ENCODE peak calls at places on chromosome 9, in ten cellular contexts. One of them, this sample, is unnamed. For H3K27me3, the result is how much of the 10 kb centered on the place peaks cover.

GRCh38 chr9:15231788-15232635 is 75.0 kb downstream of the TTC39B start:
- DNase-seq in transverse colon: no peak
- DNase-seq in H9: peak
- DNase-seq in IMR-90: no peak
- DNase-seq in sigmoid colon: no peak
- DNase-seq in AG04450: no peak
- DNase-seq in right atrium auricular region: no peak
- DNase-seq in stomach: no peak
- DNase-seq in CD8-positive, alpha-beta T cell: no peak
- DNase-seq in psoas muscle: no peak
- DNase-seq in this sample: peak

GRCh38 chr9:2180704-2181103 is 165.6 kb downstream of the SMARCA2 start:
- DNase-seq in transverse colon: no peak
- DNase-seq in H9: no peak
- DNase-seq in IMR-90: peak
- DNase-seq in sigmoid colon: no peak
- DNase-seq in AG04450: no peak
- DNase-seq in right atrium auricular region: no peak
- DNase-seq in stomach: no peak
- DNase-seq in CD8-positive, alpha-beta T cell: no peak
- DNase-seq in psoas muscle: no peak
- DNase-seq in this sample: no peak

GRCh38 chr9:34374905-34375552 is 1.7 kb downstream of the MYORG start:
- DNase-seq in transverse colon: peak
- DNase-seq in H9: peak
- DNase-seq in IMR-90: no peak
- DNase-seq in sigmoid colon: no peak
- DNase-seq in AG04450: no peak
- DNase-seq in right atrium auricular region: no peak
- DNase-seq in stomach: peak
- DNase-seq in CD8-positive, alpha-beta T cell: no peak
- DNase-seq in psoas muscle: no peak
- DNase-seq in this sample: peak

GRCh38 chr9:97445119-97445701 is 33.3 kb downstream of the TDRD7 start:
- DNase-seq in transverse colon: no peak
- DNase-seq in H9: no peak
- DNase-seq in IMR-90: no peak
- DNase-seq in sigmoid colon: no peak
- DNase-seq in AG04450: no peak
- DNase-seq in right atrium auricular region: no peak
- DNase-seq in stomach: no peak
- DNase-seq in CD8-positive, alpha-beta T cell: no peak
- DNase-seq in psoas muscle: no peak
- DNase-seq in this sample: no peak

GRCh38 chr9:78365979-78366697 is 69.2 kb downstream of the PSAT1 start:
- DNase-seq in transverse colon: no peak
- DNase-seq in H9: no peak
- DNase-seq in IMR-90: peak
- DNase-seq in sigmoid colon: no peak
- DNase-seq in AG04450: no peak
- DNase-seq in right atrium auricular region: no peak
- DNase-seq in stomach: no peak
- DNase-seq in CD8-positive, alpha-beta T cell: no peak
- DNase-seq in psoas muscle: no peak
- DNase-seq in this sample: no peak

GRCh38 chr9:108869092-108869725 is 7.1 kb downstream of the ACTL7A start:
- DNase-seq in transverse colon: no peak
- DNase-seq in H9: no peak
- DNase-seq in IMR-90: peak
- DNase-seq in sigmoid colon: no peak
- DNase-seq in AG04450: no peak
- DNase-seq in right atrium auricular region: no peak
- DNase-seq in stomach: no peak
- DNase-seq in CD8-positive, alpha-beta T cell: no peak
- DNase-seq in psoas muscle: no peak
- DNase-seq in this sample: no peak

GRCh38 chr9:17272510-17272909 is 137.7 kb downstream of the CNTLN start:
- DNase-seq in transverse colon: no peak
- DNase-seq in H9: no peak
- DNase-seq in IMR-90: no peak
- DNase-seq in sigmoid colon: no peak
- DNase-seq in AG04450: no peak
- DNase-seq in right atrium auricular region: no peak
- DNase-seq in stomach: no peak
- DNase-seq in CD8-positive, alpha-beta T cell: no peak
- DNase-seq in psoas muscle: no peak
- DNase-seq in this sample: no peak

GRCh38 chr9:128550770-128551651 is 1.4 kb upstream of the SPTAN1 start:
- DNase-seq in transverse colon: no peak
- DNase-seq in H9: peak
- DNase-seq in IMR-90: peak
- DNase-seq in sigmoid colon: peak
- DNase-seq in AG04450: no peak
- DNase-seq in right atrium auricular region: peak
- DNase-seq in stomach: no peak
- DNase-seq in CD8-positive, alpha-beta T cell: no peak
- DNase-seq in psoas muscle: peak
- DNase-seq in this sample: peak

GRCh38 chr9:4799775-4800174 is 7.0 kb downstream of the RCL1 start:
- DNase-seq in transverse colon: no peak
- DNase-seq in H9: no peak
- DNase-seq in IMR-90: no peak
- DNase-seq in sigmoid colon: no peak
- DNase-seq in AG04450: no peak
- DNase-seq in right atrium auricular region: no peak
- DNase-seq in stomach: peak
- DNase-seq in CD8-positive, alpha-beta T cell: no peak
- DNase-seq in psoas muscle: no peak
- DNase-seq in this sample: no peak

GRCh38 chr9:133263557-133263956 is 11.4 kb downstream of the ABO start:
- DNase-seq in transverse colon: no peak
- DNase-seq in H9: no peak
- DNase-seq in IMR-90: no peak
- DNase-seq in sigmoid colon: no peak
- DNase-seq in AG04450: no peak
- DNase-seq in right atrium auricular region: no peak
- DNase-seq in stomach: no peak
- DNase-seq in CD8-positive, alpha-beta T cell: no peak
- DNase-seq in psoas muscle: no peak
- DNase-seq in this sample: no peak

GRCh38 chr9:129875687-129876395 is 40.6 kb downstream of the USP20 start:
- DNase-seq in transverse colon: no peak
- DNase-seq in H9: peak
- DNase-seq in IMR-90: peak
- DNase-seq in sigmoid colon: no peak
- DNase-seq in AG04450: no peak
- DNase-seq in right atrium auricular region: no peak
- DNase-seq in stomach: no peak
- DNase-seq in CD8-positive, alpha-beta T cell: no peak
- DNase-seq in psoas muscle: peak
- DNase-seq in this sample: peak

GRCh38 chr9:101571114-101571513 is 23.7 kb downstream of the PPP3R2 start:
- DNase-seq in transverse colon: no peak
- DNase-seq in H9: no peak
- DNase-seq in IMR-90: no peak
- DNase-seq in sigmoid colon: no peak
- DNase-seq in AG04450: no peak
- DNase-seq in right atrium auricular region: no peak
- DNase-seq in stomach: no peak
- DNase-seq in CD8-positive, alpha-beta T cell: no peak
- DNase-seq in psoas muscle: no peak
- DNase-seq in this sample: no peak

DNA sequence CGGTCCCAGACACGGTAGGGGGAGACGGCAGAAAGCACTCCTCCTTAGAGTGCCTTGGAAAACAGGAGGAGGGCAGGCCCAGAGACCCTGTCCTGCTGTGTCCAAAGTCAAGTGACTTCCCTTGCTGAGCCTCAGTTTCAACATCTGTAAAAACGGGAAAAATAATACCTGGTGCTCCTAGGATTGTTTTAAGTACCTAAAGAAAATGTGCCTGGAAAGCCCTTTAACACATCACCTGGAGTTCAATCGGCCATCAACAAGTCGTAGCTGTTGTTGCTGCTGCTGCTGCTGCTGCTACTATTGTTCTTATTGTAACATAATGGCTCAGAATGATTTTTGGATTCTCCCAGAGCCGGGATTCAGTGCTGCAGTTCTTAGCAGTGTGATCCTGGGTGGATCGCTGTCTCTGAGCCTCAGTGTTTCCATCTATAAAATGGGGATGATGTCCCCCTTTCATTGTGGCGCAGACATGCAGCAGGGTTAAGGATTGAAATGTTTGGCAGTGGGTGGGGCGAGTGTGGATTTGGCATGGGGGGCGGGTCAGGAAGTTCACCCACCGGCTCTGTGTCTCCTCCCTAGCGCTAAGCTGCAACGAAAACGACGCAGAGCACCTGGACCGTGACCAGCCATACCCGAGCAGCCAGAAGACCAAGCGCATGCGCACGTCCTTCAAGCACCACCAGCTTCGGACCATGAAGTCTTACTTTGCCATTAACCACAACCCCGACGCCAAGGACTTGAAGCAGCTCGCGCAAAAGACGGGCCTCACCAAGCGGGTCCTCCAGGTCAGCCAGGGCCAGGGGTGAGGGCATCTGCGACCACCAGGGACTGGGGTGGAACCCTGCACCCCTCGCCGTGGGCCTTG is 9.2 kb downstream of the LHX2 start:
- DNase-seq in transverse colon: no peak
- DNase-seq in H9: peak
- DNase-seq in IMR-90: no peak
- DNase-seq in sigmoid colon: no peak
- DNase-seq in AG04450: no peak
- DNase-seq in right atrium auricular region: no peak
- DNase-seq in stomach: no peak
- DNase-seq in CD8-positive, alpha-beta T cell: no peak
- DNase-seq in psoas muscle: no peak
- DNase-seq in this sample: peak
- H3K27me3 ChIP-seq in transverse colon: half or more
- H3K27me3 ChIP-seq in H9: half or more
- H3K27me3 ChIP-seq in IMR-90: half or more
- H3K27me3 ChIP-seq in sigmoid colon: half or more
- H3K27me3 ChIP-seq in AG04450: half or more
- H3K27me3 ChIP-seq in right atrium auricular region: under half
- H3K27me3 ChIP-seq in stomach: half or more
- H3K27me3 ChIP-seq in CD8-positive, alpha-beta T cell: half or more
- H3K27me3 ChIP-seq in psoas muscle: under half
- H3K27me3 ChIP-seq in this sample: half or more

GRCh38 chr9:18437315-18438200 is 36.4 kb upstream of the ADAMTSL1 start:
- DNase-seq in transverse colon: no peak
- DNase-seq in H9: no peak
- DNase-seq in IMR-90: peak
- DNase-seq in sigmoid colon: peak
- DNase-seq in AG04450: no peak
- DNase-seq in right atrium auricular region: peak
- DNase-seq in stomach: peak
- DNase-seq in CD8-positive, alpha-beta T cell: no peak
- DNase-seq in psoas muscle: peak
- DNase-seq in this sample: no peak

GRCh38 chr9:18442629-18443491 is 31.1 kb upstream of the ADAMTSL1 start:
- DNase-seq in transverse colon: peak
- DNase-seq in H9: peak
- DNase-seq in IMR-90: peak
- DNase-seq in sigmoid colon: peak
- DNase-seq in AG04450: peak
- DNase-seq in right atrium auricular region: peak
- DNase-seq in stomach: peak
- DNase-seq in CD8-positive, alpha-beta T cell: no peak
- DNase-seq in psoas muscle: peak
- DNase-seq in this sample: peak

GRCh38 chr9:18438300-18438925 is 35.5 kb upstream of the ADAMTSL1 start:
- DNase-seq in transverse colon: no peak
- DNase-seq in H9: peak
- DNase-seq in IMR-90: peak
- DNase-seq in sigmoid colon: peak
- DNase-seq in AG04450: no peak
- DNase-seq in right atrium auricular region: no peak
- DNase-seq in stomach: peak
- DNase-seq in CD8-positive, alpha-beta T cell: no peak
- DNase-seq in psoas muscle: peak
- DNase-seq in this sample: peak

GRCh38 chr9:18441245-18441644 is 32.7 kb upstream of the ADAMTSL1 start:
- DNase-seq in transverse colon: no peak
- DNase-seq in H9: no peak
- DNase-seq in IMR-90: peak
- DNase-seq in sigmoid colon: no peak
- DNase-seq in AG04450: no peak
- DNase-seq in right atrium auricular region: no peak
- DNase-seq in stomach: no peak
- DNase-seq in CD8-positive, alpha-beta T cell: no peak
- DNase-seq in psoas muscle: no peak
- DNase-seq in this sample: no peak

GRCh38 chr9:18438951-18439350 is 35.0 kb upstream of the ADAMTSL1 start:
- DNase-seq in transverse colon: no peak
- DNase-seq in H9: no peak
- DNase-seq in IMR-90: no peak
- DNase-seq in sigmoid colon: no peak
- DNase-seq in AG04450: no peak
- DNase-seq in right atrium auricular region: no peak
- DNase-seq in stomach: no peak
- DNase-seq in CD8-positive, alpha-beta T cell: no peak
- DNase-seq in psoas muscle: no peak
- DNase-seq in this sample: no peak
- H3K27me3 ChIP-seq in transverse colon: under half
- H3K27me3 ChIP-seq in H9: under half
- H3K27me3 ChIP-seq in IMR-90: under half
- H3K27me3 ChIP-seq in sigmoid colon: under half
- H3K27me3 ChIP-seq in AG04450: under half
- H3K27me3 ChIP-seq in right atrium auricular region: under half
- H3K27me3 ChIP-seq in stomach: under half
- H3K27me3 ChIP-seq in CD8-positive, alpha-beta T cell: under half
- H3K27me3 ChIP-seq in psoas muscle: under half
- H3K27me3 ChIP-seq in this sample: under half

DNA sequence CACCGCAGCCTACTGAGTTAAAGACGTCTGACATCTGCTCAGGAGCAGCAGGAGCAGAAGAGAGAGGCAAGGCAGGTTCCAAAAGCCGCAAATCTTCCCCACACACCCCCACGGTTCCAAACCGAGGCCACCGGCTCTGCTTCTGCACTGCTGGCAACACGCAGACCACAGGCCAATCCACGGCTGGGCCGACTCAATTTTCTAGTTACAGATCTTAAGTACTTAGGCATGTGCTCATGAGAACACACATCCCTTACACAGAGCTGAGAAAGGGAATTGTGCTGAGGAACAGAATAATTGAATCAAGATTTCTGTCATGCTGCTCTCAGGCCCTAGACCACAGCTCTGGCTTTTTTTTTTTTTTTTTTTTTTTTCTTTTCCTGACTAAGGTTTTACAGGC is 32.6 kb downstream of the PAX5 start:
- DNase-seq in transverse colon: no peak
- DNase-seq in H9: no peak
- DNase-seq in IMR-90: no peak
- DNase-seq in sigmoid colon: no peak
- DNase-seq in AG04450: no peak
- DNase-seq in right atrium auricular region: no peak
- DNase-seq in stomach: no peak
- DNase-seq in CD8-positive, alpha-beta T cell: no peak
- DNase-seq in psoas muscle: no peak
- DNase-seq in this sample: no peak
- H3K27me3 ChIP-seq in transverse colon: half or more
- H3K27me3 ChIP-seq in H9: under half
- H3K27me3 ChIP-seq in IMR-90: half or more
- H3K27me3 ChIP-seq in sigmoid colon: half or more
- H3K27me3 ChIP-seq in AG04450: half or more
- H3K27me3 ChIP-seq in right atrium auricular region: under half
- H3K27me3 ChIP-seq in stomach: under half
- H3K27me3 ChIP-seq in CD8-positive, alpha-beta T cell: under half
- H3K27me3 ChIP-seq in psoas muscle: under half
- H3K27me3 ChIP-seq in this sample: under half

GRCh38 chr9:126652140-126652558 is 38.4 kb downstream of the LMX1B start:
- DNase-seq in transverse colon: peak
- DNase-seq in H9: no peak
- DNase-seq in IMR-90: no peak
- DNase-seq in sigmoid colon: no peak
- DNase-seq in AG04450: no peak
- DNase-seq in right atrium auricular region: no peak
- DNase-seq in stomach: peak
- DNase-seq in CD8-positive, alpha-beta T cell: no peak
- DNase-seq in psoas muscle: no peak
- DNase-seq in this sample: peak
- H3K27me3 ChIP-seq in transverse colon: half or more
- H3K27me3 ChIP-seq in H9: under half
- H3K27me3 ChIP-seq in IMR-90: half or more
- H3K27me3 ChIP-seq in sigmoid colon: half or more
- H3K27me3 ChIP-seq in AG04450: half or more
- H3K27me3 ChIP-seq in right atrium auricular region: under half
- H3K27me3 ChIP-seq in stomach: under half
- H3K27me3 ChIP-seq in CD8-positive, alpha-beta T cell: under half
- H3K27me3 ChIP-seq in psoas muscle: under half
- H3K27me3 ChIP-seq in this sample: under half